ENCODE peak calls at places on chromosomes 5 and 9, in seven cellular contexts. P, Z, N, U, Q, H and S are unnamed samples.
A peak's percentile ranks its signal among the peaks of the same experiment; 100 is the strongest.

GRCh38 chr9:134698587-134699342 is 57.2 kb downstream of the COL5A1 start:
- DNase-seq in P (peak; percentile 58), N (no peak), U (peak; percentile 55), Q (peak; percentile 66), H (peak; percentile 95), Z (peak; percentile 66), S (no peak)

GRCh38 chr5:148820778-148821395 is 5.5 kb upstream of the ADRB2 start:
- DNase-seq in P (no peak), U (peak; percentile 66), Q (no peak), H (peak; percentile 58), Z (no peak), N (no peak), S (peak; percentile 24)

GRCh38 chr5:157665467-157666085 is 5.8 kb upstream of the C5orf52 start:
- DNase-seq in U (peak; percentile 91), H (no peak), Z (no peak), P (no peak), Q (no peak), N (peak; percentile 38), S (no peak)

GRCh38 chr9:16771352-16771751 is 99.1 kb downstream of the BNC2 start:
- DNase-seq in N (no peak), U (peak; percentile 30), P (no peak), Q (no peak), Z (no peak), H (no peak), S (no peak)

GRCh38 chr9:136539427-136540412 is 6.1 kb downstream of the NOTCH1 start:
- DNase-seq in P (peak; percentile 87), Q (no peak), U (peak; percentile 72), H (no peak), N (no peak), Z (peak; percentile 97), S (no peak)

GRCh38 chr9:127612993-127613954 is 1.2 kb downstream of the STXBP1 start:
- DNase-seq in H (peak; percentile 72), P (peak; percentile 72), N (no peak), Q (peak; percentile 64), Z (peak; percentile 54), U (peak; percentile 50), S (no peak)

GRCh38 chr5:136057401-136057951 is 28.7 kb downstream of the TGFBI start:
- DNase-seq in P (no peak), N (no peak), Q (no peak), Z (no peak), H (no peak), U (peak; percentile 65), S (no peak)

GRCh38 chr9:6224393-6225154 is 9.0 kb downstream of the IL33 start:
- DNase-seq in Z (no peak), H (no peak), U (no peak), N (no peak), Q (no peak), P (no peak), S (no peak)

GRCh38 chr9:36074870-36075532 is 38.3 kb downstream of the RECK start:
- DNase-seq in N (peak; percentile 49), Q (peak; percentile 90), P (no peak), Z (peak; percentile 69), H (no peak), U (peak; percentile 91), S (peak; percentile 93)

GRCh38 chr5:171157233-171157632 is 151.8 kb upstream of the TLX3 start:
- DNase-seq in H (no peak), Z (no peak), N (no peak), P (no peak), U (peak; percentile 13), Q (no peak), S (no peak)

GRCh38 chr5:140165101-140165920 is 9.7 kb upstream of the CYSTM1 start:
- DNase-seq in Q (no peak), Z (peak; percentile 80), P (no peak), U (no peak), N (no peak), H (no peak), S (no peak)

GRCh38 chr9:112489876-112490661 is 3.4 kb downstream of the KIAA1958 start:
- DNase-seq in N (no peak), Z (no peak), U (no peak), P (no peak), H (peak; percentile 33), Q (no peak), S (no peak)

GRCh38 chr9:92669527-92669889 is 423 bp downstream of the IPPK start:
- DNase-seq in P (no peak), Z (peak; percentile 37), H (peak; percentile 55), N (no peak), U (no peak), Q (no peak), S (no peak)
- TF ChIP-seq CTCF in P (no peak), Z (no peak), H (no peak), N (no peak), U (no peak), Q (no peak), S (no peak)

GRCh38 chr5:175657593-175658271 is at the start of gene HRH2:
- DNase-seq in P (peak; percentile 61), U (no peak), Q (no peak), H (peak; percentile 56), Z (peak; percentile 18), N (no peak), S (no peak)
- H3K4me3 ChIP-seq in P (peak within 1 kb of the TSS; percentile 84), U (no peak within 1 kb of the TSS), Q (peak within 1 kb of the TSS; percentile 10), H (peak within 1 kb of the TSS; percentile 60), Z (no peak within 1 kb of the TSS), N (no peak within 1 kb of the TSS), S (no peak within 1 kb of the TSS)

GRCh38 chr9:91424403-91425176 is 958 bp upstream of the NFIL3 start:
- DNase-seq in Z (peak; percentile 87), U (peak; percentile 91), Q (peak; percentile 91), P (peak; percentile 67), N (no peak), H (peak; percentile 64), S (no peak)
- TF ChIP-seq CTCF in Z (no peak), U (peak; percentile 5), Q (peak; percentile 48), P (no peak), N (peak; percentile 29), H (no peak), S (no peak)

DNA sequence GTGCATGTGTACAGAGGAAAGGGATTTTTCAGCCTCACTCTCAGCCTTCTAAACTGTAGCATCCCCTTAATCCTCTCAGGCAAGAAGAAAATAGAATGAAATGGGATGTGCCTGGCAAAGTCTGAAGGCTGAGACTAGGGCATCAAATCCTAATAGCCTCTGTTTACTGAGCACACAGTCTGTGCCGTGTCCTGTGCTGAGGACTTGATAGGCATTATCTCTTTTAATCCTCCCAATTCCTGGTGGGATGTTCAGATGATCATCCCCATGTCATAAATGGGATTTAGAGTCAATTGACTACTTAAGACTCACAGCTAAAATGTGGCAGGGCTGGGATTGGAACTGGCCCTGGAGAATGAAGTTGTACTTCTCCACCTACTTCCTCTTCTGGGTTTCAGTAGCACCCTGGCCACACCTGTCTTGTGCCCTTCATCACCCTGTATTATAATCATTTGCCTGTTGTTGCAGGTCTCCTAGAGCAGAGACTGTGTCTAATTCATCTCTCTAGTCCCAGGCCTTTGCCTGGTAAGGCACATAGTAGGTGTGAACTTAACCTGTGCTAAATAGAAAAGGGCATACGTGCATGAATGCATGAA is 81.0 kb downstream of the WWC1 start:
- DNase-seq in H (no peak), Z (no peak), U (no peak), N (no peak), P (no peak), Q (no peak), S (no peak)
- H3K4me3 ChIP-seq in H (no peak overlapping the region), Z (no peak overlapping the region), U (no peak overlapping the region), N (no peak overlapping the region), P (no peak overlapping the region), Q (no peak overlapping the region), S (no peak overlapping the region)

DNA sequence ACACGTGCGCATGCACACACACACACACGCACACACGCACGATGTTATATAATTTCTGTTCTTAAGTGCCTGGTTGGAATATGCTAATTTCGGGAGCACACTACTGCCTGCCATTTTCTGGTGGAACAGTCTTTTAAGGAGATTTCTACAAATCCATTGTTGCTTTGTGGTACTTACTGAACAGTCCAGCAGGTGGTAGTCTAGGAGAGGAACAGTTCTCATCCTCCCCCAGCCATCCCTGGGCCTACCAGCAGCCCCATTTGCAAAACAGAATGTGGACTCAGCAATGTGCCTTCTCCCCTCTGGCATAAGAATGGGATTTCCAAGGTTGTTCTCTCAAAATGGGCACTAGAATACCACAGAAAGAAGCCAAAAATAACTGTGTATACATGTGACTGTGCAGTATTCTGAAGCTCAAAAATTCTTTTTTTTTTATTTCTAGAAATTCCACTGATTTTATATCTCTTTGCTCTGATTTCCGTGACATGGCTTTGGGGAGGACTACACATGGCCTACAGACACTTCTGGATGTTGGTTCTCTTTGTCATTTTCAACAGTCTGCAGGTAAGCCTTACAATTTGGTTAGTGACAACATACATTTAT is 281.2 kb downstream of the ARRDC3 start:
- DNase-seq in Q (peak; percentile 70), H (peak; percentile 88), Z (peak; percentile 75), U (peak; percentile 93), N (no peak), P (peak; percentile 50), S (peak; percentile 76)
- TF ChIP-seq CTCF in Q (peak; percentile 83), H (peak; percentile 78), Z (peak; percentile 73), U (peak; percentile 84), N (peak; percentile 77), P (no peak), S (peak; percentile 73)

GRCh38 chr5:90166816-90167215 is 242.7 kb downstream of the CETN3 start:
- DNase-seq in Z (no peak), P (no peak), U (no peak), H (no peak), Q (no peak), N (no peak), S (no peak)

GRCh38 chr5:90168399-90168798 is 241.2 kb downstream of the CETN3 start:
- DNase-seq in P (no peak), Q (no peak), Z (no peak), N (no peak), U (no peak), H (no peak), S (no peak)

GRCh38 chr5:90173299-90174030 is 236.1 kb downstream of the CETN3 start:
- DNase-seq in H (no peak), Q (no peak), Z (no peak), N (no peak), U (no peak), P (no peak), S (no peak)

GRCh38 chr5:90170231-90170630 is 239.3 kb downstream of the CETN3 start:
- DNase-seq in N (no peak), H (no peak), U (no peak), Q (no peak), Z (no peak), P (no peak), S (no peak)

GRCh38 chr5:90169078-90169477 is 240.5 kb downstream of the CETN3 start:
- DNase-seq in Q (no peak), H (no peak), Z (no peak), P (no peak), U (no peak), N (no peak), S (no peak)
- H3K4me3 ChIP-seq in Q (no peak overlapping the region), H (no peak overlapping the region), Z (no peak overlapping the region), P (no peak overlapping the region), U (no peak overlapping the region), N (no peak overlapping the region), S (no peak overlapping the region)

GRCh38 chr9:132447346-132447745 is 37.3 kb downstream of the CFAP77 start:
- DNase-seq in Q (no peak), N (no peak), U (no peak), H (peak; percentile 78), Z (no peak), P (no peak), S (no peak)
- TF ChIP-seq CTCF in Q (no peak), N (peak; percentile 14), U (peak; percentile 2), H (peak; percentile 60), Z (no peak), P (no peak), S (peak; percentile 26)

DNA sequence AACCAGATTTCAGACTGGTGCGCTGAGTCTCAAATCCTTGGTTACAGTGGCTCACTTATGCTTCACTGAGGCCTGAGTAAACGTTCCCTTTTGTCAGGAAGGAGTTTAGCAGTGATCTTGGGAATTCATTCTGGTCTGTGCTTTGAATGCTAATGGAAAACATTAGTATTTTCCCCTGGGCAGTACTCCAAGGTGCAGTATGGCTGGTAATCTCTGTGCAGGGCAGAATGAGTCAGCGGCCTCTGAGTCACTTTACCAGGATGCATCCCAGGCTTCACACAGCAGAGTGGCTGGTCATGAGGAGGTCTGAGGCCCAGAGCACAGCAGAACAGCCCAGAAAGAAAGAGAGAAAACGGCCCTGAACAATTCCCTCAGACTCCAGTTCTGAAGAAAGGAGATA is 54.0 kb downstream of the PCA3 start:
- DNase-seq in Q (peak; percentile 83), P (no peak), Z (peak; percentile 69), N (peak; percentile 86), U (peak; percentile 97), H (no peak), S (peak; percentile 97)
- H3K4me3 ChIP-seq in Q (no peak overlapping the region), P (no peak overlapping the region), Z (no peak overlapping the region), N (no peak overlapping the region), U (no peak overlapping the region), H (no peak overlapping the region), S (no peak overlapping the region)